ENCODE peak calls at places on chromosomes 12 and 14, in four cellular contexts. One of them, this sample, is unnamed.

GRCh38 chr14:35897616-35898111 is 71.5 kb downstream of the BRMS1L start:
- DNase-seq in IMR-90: no peak
- DNase-seq in Peyer's patch: no peak
- DNase-seq in A549: no peak
- DNase-seq in this sample: no peak

GRCh38 chr14:101836131-101836530 is 74.6 kb downstream of the PPP2R5C start:
- DNase-seq in A549: no peak
- DNase-seq in Peyer's patch: no peak
- DNase-seq in IMR-90: peak
- DNase-seq in this sample: no peak

GRCh38 chr12:120854804-120855203 is 49.4 kb downstream of the SPPL3 start:
- DNase-seq in IMR-90: no peak
- DNase-seq in A549: no peak
- DNase-seq in Peyer's patch: no peak
- DNase-seq in this sample: no peak

GRCh38 chr12:3683670-3684069 is 69.2 kb downstream of the CRACR2A start:
- DNase-seq in IMR-90: peak
- DNase-seq in Peyer's patch: no peak
- DNase-seq in A549: no peak
- DNase-seq in this sample: no peak

GRCh38 chr14:92584221-92584620 is 70.6 kb downstream of the RIN3 start:
- DNase-seq in IMR-90: no peak
- DNase-seq in A549: no peak
- DNase-seq in Peyer's patch: no peak
- DNase-seq in this sample: peak

GRCh38 chr14:103628684-103629502 is at the start of gene KLC1:
- DNase-seq in A549: peak
- DNase-seq in IMR-90: peak
- DNase-seq in Peyer's patch: peak
- DNase-seq in this sample: peak

GRCh38 chr14:39946796-39947195 is 514.6 kb upstream of the FBXO33 start:
- DNase-seq in A549: peak
- DNase-seq in IMR-90: no peak
- DNase-seq in Peyer's patch: no peak
- DNase-seq in this sample: no peak

GRCh38 chr12:12240671-12241345 is 26.0 kb downstream of the LRP6 start:
- DNase-seq in Peyer's patch: no peak
- DNase-seq in A549: peak
- DNase-seq in IMR-90: peak
- DNase-seq in this sample: no peak

GRCh38 chr14:76867536-76868452 is 41.6 kb downstream of the LRRC74A start:
- DNase-seq in Peyer's patch: peak
- DNase-seq in A549: no peak
- DNase-seq in IMR-90: no peak
- DNase-seq in this sample: peak

GRCh38 chr14:45868377-45868776 is 615.4 kb upstream of the MIS18BP1 start:
- DNase-seq in IMR-90: no peak
- DNase-seq in Peyer's patch: no peak
- DNase-seq in A549: no peak
- DNase-seq in this sample: no peak

GRCh38 chr14:85112762-85113161 is 417.2 kb upstream of the FLRT2 start:
- DNase-seq in A549: no peak
- DNase-seq in Peyer's patch: no peak
- DNase-seq in IMR-90: no peak
- DNase-seq in this sample: no peak

GRCh38 chr14:31194661-31195060 is 12.9 kb downstream of the HECTD1 start:
- DNase-seq in Peyer's patch: no peak
- DNase-seq in A549: no peak
- DNase-seq in IMR-90: no peak
- DNase-seq in this sample: no peak

GRCh38 chr14:23379331-23380196 is 2.7 kb downstream of the CMTM5 start:
- DNase-seq in IMR-90: peak
- DNase-seq in A549: peak
- DNase-seq in Peyer's patch: peak
- DNase-seq in this sample: peak

GRCh38 chr14:31261859-31262739 is 54.5 kb upstream of the HECTD1 start:
- DNase-seq in A549: peak
- DNase-seq in IMR-90: peak
- DNase-seq in Peyer's patch: peak
- DNase-seq in this sample: peak

GRCh38 chr14:69693823-69694729 is 72.9 kb upstream of the SRSF5 start:
- DNase-seq in IMR-90: no peak
- DNase-seq in Peyer's patch: peak
- DNase-seq in A549: peak
- DNase-seq in this sample: no peak

GRCh38 chr12:47988073-47989022 is 15.9 kb downstream of the COL2A1 start:
- DNase-seq in A549: no peak
- DNase-seq in IMR-90: peak
- DNase-seq in Peyer's patch: peak
- DNase-seq in this sample: no peak

GRCh38 chr14:71328183-71328582 is 420.9 kb downstream of the PCNX1 start:
- DNase-seq in IMR-90: no peak
- DNase-seq in Peyer's patch: no peak
- DNase-seq in A549: no peak
- DNase-seq in this sample: peak

GRCh38 chr12:92365333-92365732 is 219.7 kb upstream of the BTG1 start:
- DNase-seq in Peyer's patch: no peak
- DNase-seq in A549: no peak
- DNase-seq in IMR-90: no peak
- DNase-seq in this sample: no peak

GRCh38 chr14:34190746-34191145 is 239.9 kb upstream of the EGLN3 start:
- DNase-seq in Peyer's patch: no peak
- DNase-seq in IMR-90: no peak
- DNase-seq in A549: no peak
- DNase-seq in this sample: no peak

GRCh38 chr12:45907955-45908354 is 82.4 kb downstream of the SCAF11 start:
- DNase-seq in Peyer's patch: no peak
- DNase-seq in IMR-90: no peak
- DNase-seq in A549: no peak
- DNase-seq in this sample: peak

GRCh38 chr14:99676657-99677056 is 7.4 kb upstream of the CYP46A1 start:
- DNase-seq in IMR-90: no peak
- DNase-seq in Peyer's patch: no peak
- DNase-seq in A549: no peak
- DNase-seq in this sample: no peak

GRCh38 chr14:22540286-22540685 is 48.7 kb downstream of the DAD1 start:
- DNase-seq in A549: no peak
- DNase-seq in IMR-90: no peak
- DNase-seq in Peyer's patch: no peak
- DNase-seq in this sample: no peak

GRCh38 chr12:124938606-124939427 is 24.4 kb upstream of the UBC start:
- DNase-seq in IMR-90: peak
- DNase-seq in Peyer's patch: peak
- DNase-seq in A549: peak
- DNase-seq in this sample: no peak
- TF ChIP-seq POLR2A in IMR-90: peak
- TF ChIP-seq POLR2A in Peyer's patch: no peak
- TF ChIP-seq POLR2A in A549: peak
- TF ChIP-seq POLR2A in this sample: no peak

GRCh38 chr12:108337235-108338223 is 1.6 kb downstream of the CMKLR1 start:
- DNase-seq in A549: peak
- DNase-seq in IMR-90: peak
- DNase-seq in Peyer's patch: no peak
- DNase-seq in this sample: peak
- TF ChIP-seq POLR2A in A549: no peak
- TF ChIP-seq POLR2A in IMR-90: no peak
- TF ChIP-seq POLR2A in Peyer's patch: no peak
- TF ChIP-seq POLR2A in this sample: no peak

GRCh38 chr14:50045039-50045711 is 71.2 kb downstream of the VCPKMT start:
- DNase-seq in Peyer's patch: peak
- DNase-seq in A549: peak
- DNase-seq in IMR-90: peak
- DNase-seq in this sample: peak
- TF ChIP-seq POLR2A in Peyer's patch: no peak
- TF ChIP-seq POLR2A in A549: no peak
- TF ChIP-seq POLR2A in IMR-90: no peak
- TF ChIP-seq POLR2A in this sample: peak

DNA sequence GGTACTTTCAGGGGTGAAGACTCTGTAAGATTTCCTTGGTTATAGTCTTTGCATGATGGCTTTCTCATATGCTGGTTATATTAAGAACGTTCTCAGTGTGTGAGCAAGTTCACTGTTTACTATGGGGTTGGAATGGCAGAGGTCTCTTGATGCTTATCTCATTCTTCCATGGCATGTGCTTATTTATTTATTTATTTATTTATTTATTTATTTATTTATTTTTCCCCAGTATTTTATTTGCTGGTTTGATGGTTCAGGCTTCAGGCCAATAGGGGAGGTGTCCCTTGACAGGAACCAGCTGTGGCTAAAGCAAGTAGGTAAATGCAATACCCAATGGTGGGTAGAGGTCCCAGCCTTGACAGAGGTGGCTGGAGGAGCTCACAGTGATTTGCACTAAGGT is 161.3 kb upstream of the GARIN6 start:
- DNase-seq in Peyer's patch: no peak
- DNase-seq in IMR-90: no peak
- DNase-seq in A549: no peak
- DNase-seq in this sample: no peak
- TF ChIP-seq POLR2A in Peyer's patch: no peak
- TF ChIP-seq POLR2A in IMR-90: no peak
- TF ChIP-seq POLR2A in A549: no peak
- TF ChIP-seq POLR2A in this sample: no peak

DNA sequence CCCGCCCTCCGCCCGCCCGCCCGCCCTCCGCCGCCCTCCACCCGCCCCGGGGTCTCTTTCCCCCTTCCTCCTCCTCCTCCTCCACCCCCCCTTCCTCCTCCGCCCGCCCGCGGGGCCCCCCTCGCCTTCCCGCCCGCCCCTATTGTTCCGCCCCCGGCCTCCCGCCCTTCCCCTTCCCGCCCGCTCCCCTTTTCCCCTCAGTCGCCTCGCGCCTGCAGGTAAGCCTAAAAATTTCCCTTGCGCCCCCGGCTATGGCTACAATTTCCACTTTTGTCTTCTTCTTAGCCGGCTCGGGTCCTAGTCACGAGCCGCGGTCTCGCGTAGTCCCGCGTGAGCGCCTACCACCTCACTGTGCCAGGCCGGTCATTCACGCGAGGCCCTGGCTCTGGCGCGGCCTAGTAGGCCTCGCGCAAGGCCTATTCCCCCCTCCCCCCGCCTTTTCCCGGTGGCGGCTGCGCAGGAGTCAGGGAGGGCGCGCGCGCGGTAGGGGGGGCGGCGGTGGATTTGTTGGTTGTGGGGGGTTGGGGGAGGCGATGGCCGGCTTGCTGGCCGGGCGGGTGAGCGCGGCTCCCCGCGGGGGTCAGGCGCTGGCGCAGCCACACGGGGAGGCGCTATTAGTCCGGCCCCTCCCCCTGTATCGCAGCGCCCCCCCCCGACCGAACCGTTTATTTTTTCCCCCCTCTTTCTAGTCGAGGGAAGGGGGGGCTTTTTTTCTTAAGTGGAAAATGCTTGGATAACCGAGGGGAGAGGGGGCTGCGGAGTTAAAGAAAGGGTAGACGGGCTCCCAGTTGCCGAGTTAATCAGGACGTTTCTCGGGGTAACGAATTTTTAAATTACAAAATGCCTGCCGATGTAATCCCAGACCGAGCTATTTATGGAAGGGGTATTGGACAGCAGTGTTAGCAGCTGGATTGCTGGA is 516 bp downstream of the PCBP2 start:
- DNase-seq in A549: peak
- DNase-seq in IMR-90: peak
- DNase-seq in Peyer's patch: peak
- DNase-seq in this sample: peak
- TF ChIP-seq POLR2A in A549: peak
- TF ChIP-seq POLR2A in IMR-90: peak
- TF ChIP-seq POLR2A in Peyer's patch: no peak
- TF ChIP-seq POLR2A in this sample: no peak

GRCh38 chr12:123388218-123388947 is 4.5 kb downstream of the KMT5A start:
- DNase-seq in IMR-90: peak
- DNase-seq in Peyer's patch: peak
- DNase-seq in A549: peak
- DNase-seq in this sample: peak

GRCh38 chr12:123388948-123389559 is 5.1 kb downstream of the KMT5A start:
- DNase-seq in IMR-90: no peak
- DNase-seq in Peyer's patch: peak
- DNase-seq in A549: no peak
- DNase-seq in this sample: peak

GRCh38 chr12:123391546-123392343 is 7.8 kb downstream of the KMT5A start:
- DNase-seq in Peyer's patch: no peak
- DNase-seq in A549: no peak
- DNase-seq in IMR-90: no peak
- DNase-seq in this sample: peak

GRCh38 chr12:123390415-123391093 is 6.6 kb downstream of the KMT5A start:
- DNase-seq in IMR-90: no peak
- DNase-seq in A549: no peak
- DNase-seq in Peyer's patch: no peak
- DNase-seq in this sample: peak

GRCh38 chr12:123389560-123390351 is 5.8 kb downstream of the KMT5A start:
- DNase-seq in IMR-90: no peak
- DNase-seq in Peyer's patch: peak
- DNase-seq in A549: no peak
- DNase-seq in this sample: peak
- TF ChIP-seq POLR2A in IMR-90: no peak
- TF ChIP-seq POLR2A in Peyer's patch: peak
- TF ChIP-seq POLR2A in A549: no peak
- TF ChIP-seq POLR2A in this sample: no peak

GRCh38 chr14:54902521-54903420 is at the start of gene GCH1:
- DNase-seq in IMR-90: peak
- DNase-seq in Peyer's patch: peak
- DNase-seq in A549: peak
- DNase-seq in this sample: peak
- TF ChIP-seq POLR2A in IMR-90: peak
- TF ChIP-seq POLR2A in Peyer's patch: peak
- TF ChIP-seq POLR2A in A549: peak
- TF ChIP-seq POLR2A in this sample: peak

DNA sequence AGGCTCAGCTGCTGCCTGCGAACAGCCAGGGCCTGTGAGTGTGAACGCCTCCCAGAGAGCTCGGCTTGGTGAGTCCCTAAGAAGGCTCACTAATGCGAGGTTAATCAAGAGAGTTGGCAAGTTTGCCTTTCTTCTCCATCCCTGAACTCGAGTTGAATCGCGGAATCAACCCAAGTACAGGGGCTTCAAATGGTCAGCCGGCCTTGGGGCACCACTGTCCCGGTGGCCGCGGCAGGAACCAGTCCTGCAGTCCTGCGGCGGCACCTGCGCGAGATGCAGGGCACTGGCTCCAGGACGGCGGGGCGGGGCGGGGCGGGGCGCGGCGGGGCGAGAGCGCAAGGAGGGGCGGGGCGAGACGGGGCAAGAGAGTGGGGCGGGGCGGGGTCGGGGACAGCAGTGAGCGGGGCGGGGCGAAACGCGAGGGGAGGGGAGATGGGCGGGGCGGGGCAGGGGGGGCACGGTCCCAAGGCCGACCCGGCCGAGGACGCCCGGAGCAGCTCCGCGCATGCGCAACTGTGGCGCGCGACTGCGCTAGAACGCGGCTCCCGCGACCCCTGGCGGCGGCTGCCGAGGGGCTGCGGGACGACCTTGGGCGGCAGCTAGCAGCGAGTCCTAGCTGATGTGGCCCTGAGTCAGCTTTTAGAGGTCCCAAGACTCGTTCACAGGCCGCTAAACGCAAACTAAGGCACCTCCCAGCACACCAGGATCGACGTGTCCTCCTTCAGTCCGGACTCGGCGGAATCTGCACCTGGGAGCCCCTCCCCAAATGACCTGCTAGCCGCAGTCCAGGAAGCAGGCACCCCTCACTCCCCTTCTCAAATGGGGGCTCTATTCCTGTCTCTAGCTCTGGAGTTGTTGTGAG is 58.0 kb downstream of the TTC7B start:
- DNase-seq in IMR-90: peak
- DNase-seq in Peyer's patch: peak
- DNase-seq in A549: peak
- DNase-seq in this sample: peak
- TF ChIP-seq POLR2A in IMR-90: peak
- TF ChIP-seq POLR2A in Peyer's patch: peak
- TF ChIP-seq POLR2A in A549: peak
- TF ChIP-seq POLR2A in this sample: peak